ENCODE peak calls at places on chromosomes 5 and 9, in nine cellular contexts. One of them, this sample, is unnamed.

GRCh38 chr9:127154390-127155191 is 32.2 kb upstream of the ANGPTL2 start:
- DNase-seq in GM12865: peak
- DNase-seq in progenitor cell of endocrine pancreas: no peak
- DNase-seq in A172: peak
- DNase-seq in ACHN: no peak
- DNase-seq in body of pancreas: no peak
- DNase-seq in LHCN-M2: peak
- DNase-seq in AG04449: no peak
- DNase-seq in adipocyte: peak
- DNase-seq in this sample: no peak

GRCh38 chr5:75640395-75640794 is 29.1 kb downstream of the ANKDD1B start:
- DNase-seq in GM12865: no peak
- DNase-seq in progenitor cell of endocrine pancreas: no peak
- DNase-seq in A172: peak
- DNase-seq in ACHN: peak
- DNase-seq in body of pancreas: no peak
- DNase-seq in LHCN-M2: peak
- DNase-seq in AG04449: peak
- DNase-seq in adipocyte: peak
- DNase-seq in this sample: no peak

GRCh38 chr9:136143215-136144001 is 24.7 kb upstream of the TMEM250 start:
- DNase-seq in GM12865: no peak
- DNase-seq in progenitor cell of endocrine pancreas: no peak
- DNase-seq in A172: no peak
- DNase-seq in ACHN: peak
- DNase-seq in body of pancreas: no peak
- DNase-seq in LHCN-M2: no peak
- DNase-seq in AG04449: no peak
- DNase-seq in adipocyte: peak
- DNase-seq in this sample: no peak

GRCh38 chr5:78252715-78253114 is 41.8 kb downstream of the AP3B1 start:
- DNase-seq in GM12865: no peak
- DNase-seq in progenitor cell of endocrine pancreas: no peak
- DNase-seq in A172: no peak
- DNase-seq in ACHN: no peak
- DNase-seq in body of pancreas: no peak
- DNase-seq in LHCN-M2: no peak
- DNase-seq in AG04449: no peak
- DNase-seq in adipocyte: no peak
- DNase-seq in this sample: no peak

GRCh38 chr5:149365418-149365817 is 7.6 kb downstream of the PCYOX1L start:
- DNase-seq in GM12865: no peak
- DNase-seq in progenitor cell of endocrine pancreas: no peak
- DNase-seq in A172: no peak
- DNase-seq in ACHN: no peak
- DNase-seq in body of pancreas: no peak
- DNase-seq in LHCN-M2: no peak
- DNase-seq in AG04449: no peak
- DNase-seq in adipocyte: no peak
- DNase-seq in this sample: no peak

GRCh38 chr9:2418619-2419018 is 203.0 kb upstream of the VLDLR start:
- DNase-seq in GM12865: no peak
- DNase-seq in progenitor cell of endocrine pancreas: no peak
- DNase-seq in A172: peak
- DNase-seq in ACHN: no peak
- DNase-seq in body of pancreas: no peak
- DNase-seq in LHCN-M2: peak
- DNase-seq in AG04449: no peak
- DNase-seq in adipocyte: no peak
- DNase-seq in this sample: no peak

GRCh38 chr5:153403470-153403869 is 87.0 kb upstream of the GRIA1 start:
- DNase-seq in GM12865: no peak
- DNase-seq in progenitor cell of endocrine pancreas: no peak
- DNase-seq in A172: no peak
- DNase-seq in ACHN: no peak
- DNase-seq in body of pancreas: no peak
- DNase-seq in LHCN-M2: no peak
- DNase-seq in AG04449: no peak
- DNase-seq in adipocyte: no peak
- DNase-seq in this sample: no peak

GRCh38 chr5:115600771-115601170 is 1.5 kb downstream of the TICAM2 start:
- DNase-seq in GM12865: no peak
- DNase-seq in progenitor cell of endocrine pancreas: no peak
- DNase-seq in A172: no peak
- DNase-seq in ACHN: no peak
- DNase-seq in body of pancreas: no peak
- DNase-seq in LHCN-M2: peak
- DNase-seq in AG04449: no peak
- DNase-seq in adipocyte: peak
- DNase-seq in this sample: no peak

GRCh38 chr5:154849791-154850201 is 607 bp downstream of the FAXDC2 start:
- DNase-seq in GM12865: no peak
- DNase-seq in progenitor cell of endocrine pancreas: no peak
- DNase-seq in A172: no peak
- DNase-seq in ACHN: no peak
- DNase-seq in body of pancreas: no peak
- DNase-seq in LHCN-M2: no peak
- DNase-seq in AG04449: no peak
- DNase-seq in adipocyte: peak
- DNase-seq in this sample: no peak

GRCh38 chr9:686381-686813 is 155.1 kb upstream of the DMRT1 start:
- DNase-seq in GM12865: no peak
- DNase-seq in progenitor cell of endocrine pancreas: no peak
- DNase-seq in A172: peak
- DNase-seq in ACHN: no peak
- DNase-seq in body of pancreas: no peak
- DNase-seq in LHCN-M2: peak
- DNase-seq in AG04449: no peak
- DNase-seq in adipocyte: peak
- DNase-seq in this sample: no peak

GRCh38 chr5:151805414-151806225 is 33.9 kb downstream of the G3BP1 start:
- DNase-seq in GM12865: no peak
- DNase-seq in progenitor cell of endocrine pancreas: no peak
- DNase-seq in A172: no peak
- DNase-seq in ACHN: no peak
- DNase-seq in body of pancreas: no peak
- DNase-seq in LHCN-M2: peak
- DNase-seq in AG04449: peak
- DNase-seq in adipocyte: peak
- DNase-seq in this sample: no peak

GRCh38 chr5:54317511-54318260 is 7.3 kb upstream of the ARL15 start:
- DNase-seq in GM12865: no peak
- DNase-seq in progenitor cell of endocrine pancreas: no peak
- DNase-seq in A172: peak
- DNase-seq in ACHN: no peak
- DNase-seq in body of pancreas: no peak
- DNase-seq in LHCN-M2: peak
- DNase-seq in AG04449: no peak
- DNase-seq in adipocyte: peak
- DNase-seq in this sample: no peak

GRCh38 chr9:4514252-4515128 is 24.2 kb downstream of the SLC1A1 start:
- DNase-seq in GM12865: peak
- DNase-seq in progenitor cell of endocrine pancreas: no peak
- DNase-seq in A172: no peak
- DNase-seq in ACHN: no peak
- DNase-seq in body of pancreas: no peak
- DNase-seq in LHCN-M2: no peak
- DNase-seq in AG04449: no peak
- DNase-seq in adipocyte: no peak
- DNase-seq in this sample: no peak

GRCh38 chr9:92609142-92609500 is 60.8 kb downstream of the IPPK start:
- DNase-seq in GM12865: no peak
- DNase-seq in progenitor cell of endocrine pancreas: no peak
- DNase-seq in A172: no peak
- DNase-seq in ACHN: no peak
- DNase-seq in body of pancreas: no peak
- DNase-seq in LHCN-M2: no peak
- DNase-seq in AG04449: no peak
- DNase-seq in adipocyte: no peak
- DNase-seq in this sample: no peak

GRCh38 chr9:85178486-85178885 is 509.0 kb downstream of the NTRK2 start:
- DNase-seq in GM12865: no peak
- DNase-seq in progenitor cell of endocrine pancreas: no peak
- DNase-seq in A172: no peak
- DNase-seq in ACHN: no peak
- DNase-seq in body of pancreas: no peak
- DNase-seq in LHCN-M2: no peak
- DNase-seq in AG04449: no peak
- DNase-seq in adipocyte: no peak
- DNase-seq in this sample: no peak

GRCh38 chr5:26569929-26570258 is 468.5 kb downstream of the CDH9 start:
- DNase-seq in GM12865: no peak
- DNase-seq in progenitor cell of endocrine pancreas: no peak
- DNase-seq in A172: no peak
- DNase-seq in ACHN: no peak
- DNase-seq in body of pancreas: no peak
- DNase-seq in LHCN-M2: no peak
- DNase-seq in AG04449: no peak
- DNase-seq in adipocyte: no peak
- DNase-seq in this sample: no peak

GRCh38 chr5:132102101-132102701 is 28.6 kb downstream of the CSF2 start:
- DNase-seq in GM12865: peak
- DNase-seq in progenitor cell of endocrine pancreas: no peak
- DNase-seq in A172: no peak
- DNase-seq in ACHN: no peak
- DNase-seq in body of pancreas: no peak
- DNase-seq in LHCN-M2: no peak
- DNase-seq in AG04449: no peak
- DNase-seq in adipocyte: no peak
- DNase-seq in this sample: peak

GRCh38 chr5:110354341-110354740 is 372.1 kb downstream of the TMEM232 start:
- DNase-seq in GM12865: no peak
- DNase-seq in progenitor cell of endocrine pancreas: no peak
- DNase-seq in A172: no peak
- DNase-seq in ACHN: no peak
- DNase-seq in body of pancreas: no peak
- DNase-seq in LHCN-M2: no peak
- DNase-seq in AG04449: no peak
- DNase-seq in adipocyte: peak
- DNase-seq in this sample: no peak

GRCh38 chr9:83336696-83337095 is 201.5 kb downstream of the FRMD3 start:
- DNase-seq in GM12865: peak
- DNase-seq in progenitor cell of endocrine pancreas: no peak
- DNase-seq in A172: no peak
- DNase-seq in ACHN: no peak
- DNase-seq in body of pancreas: no peak
- DNase-seq in LHCN-M2: peak
- DNase-seq in AG04449: no peak
- DNase-seq in adipocyte: no peak
- DNase-seq in this sample: no peak

GRCh38 chr9:33817327-33818166 is 587 bp downstream of the UBE2R2 start:
- DNase-seq in GM12865: peak
- DNase-seq in progenitor cell of endocrine pancreas: peak
- DNase-seq in A172: peak
- DNase-seq in ACHN: peak
- DNase-seq in body of pancreas: peak
- DNase-seq in LHCN-M2: peak
- DNase-seq in AG04449: no peak
- DNase-seq in adipocyte: peak
- DNase-seq in this sample: peak

GRCh38 chr9:81559741-81560140 is 129.6 kb downstream of the TLE1 start:
- DNase-seq in GM12865: no peak
- DNase-seq in progenitor cell of endocrine pancreas: no peak
- DNase-seq in A172: peak
- DNase-seq in ACHN: peak
- DNase-seq in body of pancreas: no peak
- DNase-seq in LHCN-M2: peak
- DNase-seq in AG04449: peak
- DNase-seq in adipocyte: peak
- DNase-seq in this sample: no peak

GRCh38 chr5:95471447-95471846 is 80.3 kb downstream of the FAM81B start:
- DNase-seq in GM12865: no peak
- DNase-seq in progenitor cell of endocrine pancreas: no peak
- DNase-seq in A172: no peak
- DNase-seq in ACHN: no peak
- DNase-seq in body of pancreas: no peak
- DNase-seq in LHCN-M2: peak
- DNase-seq in AG04449: no peak
- DNase-seq in adipocyte: no peak
- DNase-seq in this sample: no peak

GRCh38 chr9:91927912-91928510 is 22.0 kb downstream of the ROR2 start:
- DNase-seq in GM12865: no peak
- DNase-seq in progenitor cell of endocrine pancreas: no peak
- DNase-seq in A172: no peak
- DNase-seq in ACHN: no peak
- DNase-seq in body of pancreas: no peak
- DNase-seq in LHCN-M2: no peak
- DNase-seq in AG04449: no peak
- DNase-seq in adipocyte: no peak
- DNase-seq in this sample: no peak

GRCh38 chr9:113628621-113629020 is 165.1 kb downstream of the RGS3 start:
- DNase-seq in GM12865: no peak
- DNase-seq in progenitor cell of endocrine pancreas: no peak
- DNase-seq in A172: no peak
- DNase-seq in ACHN: no peak
- DNase-seq in body of pancreas: no peak
- DNase-seq in LHCN-M2: no peak
- DNase-seq in AG04449: no peak
- DNase-seq in adipocyte: no peak
- DNase-seq in this sample: no peak

GRCh38 chr5:80720181-80720580 is 65.4 kb upstream of the DHFR start:
- DNase-seq in GM12865: no peak
- DNase-seq in progenitor cell of endocrine pancreas: no peak
- DNase-seq in A172: no peak
- DNase-seq in ACHN: no peak
- DNase-seq in body of pancreas: no peak
- DNase-seq in LHCN-M2: no peak
- DNase-seq in AG04449: no peak
- DNase-seq in adipocyte: no peak
- DNase-seq in this sample: no peak

GRCh38 chr9:134222018-134222573 is 57.7 kb upstream of the RNU6ATAC start:
- DNase-seq in GM12865: no peak
- DNase-seq in progenitor cell of endocrine pancreas: no peak
- DNase-seq in A172: no peak
- DNase-seq in ACHN: no peak
- DNase-seq in body of pancreas: no peak
- DNase-seq in LHCN-M2: no peak
- DNase-seq in AG04449: no peak
- DNase-seq in adipocyte: no peak
- DNase-seq in this sample: no peak

GRCh38 chr5:125372694-125373621 is 626.5 kb upstream of the ZNF608 start:
- DNase-seq in GM12865: no peak
- DNase-seq in progenitor cell of endocrine pancreas: no peak
- DNase-seq in A172: peak
- DNase-seq in ACHN: peak
- DNase-seq in body of pancreas: no peak
- DNase-seq in LHCN-M2: peak
- DNase-seq in AG04449: peak
- DNase-seq in adipocyte: peak
- DNase-seq in this sample: no peak

GRCh38 chr9:5799314-5799713 is 33.6 kb downstream of the ERMP1 start:
- DNase-seq in GM12865: no peak
- DNase-seq in progenitor cell of endocrine pancreas: no peak
- DNase-seq in A172: peak
- DNase-seq in ACHN: peak
- DNase-seq in body of pancreas: no peak
- DNase-seq in LHCN-M2: peak
- DNase-seq in AG04449: no peak
- DNase-seq in adipocyte: peak
- DNase-seq in this sample: no peak

GRCh38 chr5:154097031-154097430 is 58.3 kb downstream of the MFAP3 start:
- DNase-seq in GM12865: no peak
- DNase-seq in progenitor cell of endocrine pancreas: no peak
- DNase-seq in A172: no peak
- DNase-seq in ACHN: no peak
- DNase-seq in body of pancreas: no peak
- DNase-seq in LHCN-M2: no peak
- DNase-seq in AG04449: no peak
- DNase-seq in adipocyte: no peak
- DNase-seq in this sample: no peak

GRCh38 chr5:135158982-135159381 is 125.0 kb upstream of the PITX1 start:
- DNase-seq in GM12865: no peak
- DNase-seq in progenitor cell of endocrine pancreas: no peak
- DNase-seq in A172: no peak
- DNase-seq in ACHN: no peak
- DNase-seq in body of pancreas: no peak
- DNase-seq in LHCN-M2: no peak
- DNase-seq in AG04449: no peak
- DNase-seq in adipocyte: no peak
- DNase-seq in this sample: no peak

GRCh38 chr5:132747693-132748440 is 641 bp downstream of the CCNI2 start:
- DNase-seq in GM12865: peak
- DNase-seq in progenitor cell of endocrine pancreas: peak
- DNase-seq in A172: no peak
- DNase-seq in ACHN: no peak
- DNase-seq in body of pancreas: peak
- DNase-seq in LHCN-M2: no peak
- DNase-seq in AG04449: no peak
- DNase-seq in adipocyte: no peak
- DNase-seq in this sample: peak

This sample was measured in T-helper 17 cell.